ENCODE peak calls at places on chromosomes 1 and 21, in ten cellular contexts. T, H, X, L, G, B, O, K, V and J are unnamed samples.
A peak's percentile ranks its signal among the peaks of the same experiment; 100 is the strongest.

GRCh38 chr1:240385985-240386978 is 225.7 kb downstream of the GREM2 start:
- DNase-seq in L (no peak), B (no peak), H (no peak), T (no peak), G (no peak), X (peak; percentile 24), V (no peak), K (no peak), O (no peak), J (no peak)

GRCh38 chr1:73100216-73100615 is 817.9 kb upstream of the NEGR1 start:
- DNase-seq in O (no peak), V (no peak), X (no peak), B (no peak), H (no peak), L (no peak), T (no peak), G (no peak), K (no peak), J (no peak)

GRCh38 chr1:3125546-3126368 is 56.8 kb downstream of the PRDM16 start:
- DNase-seq in B (no peak), X (no peak), L (no peak), V (no peak), H (no peak), T (no peak), G (no peak), O (no peak), K (no peak), J (no peak)

GRCh38 chr1:3133671-3134070 is 64.7 kb downstream of the PRDM16 start:
- DNase-seq in G (no peak), B (no peak), X (peak; percentile 37), K (no peak), L (no peak), T (no peak), V (no peak), O (no peak), H (no peak), J (no peak)

GRCh38 chr21:26946744-26947446 is 20.0 kb downstream of the ADAMTS5 start:
- DNase-seq in G (no peak), X (no peak), T (no peak), B (no peak), K (no peak), L (no peak), H (no peak), O (no peak), V (no peak), J (no peak)

GRCh38 chr1:172134087-172134731 is 286.3 kb upstream of the C1orf105 start:
- DNase-seq in V (no peak), H (no peak), L (no peak), O (no peak), B (no peak), X (no peak), K (no peak), G (no peak), T (no peak), J (no peak)

GRCh38 chr1:210635108-210635507 is 306.4 kb downstream of the HHAT start:
- DNase-seq in X (no peak), K (no peak), T (no peak), O (no peak), L (no peak), B (no peak), H (no peak), G (no peak), V (no peak), J (no peak)

GRCh38 chr1:219387211-219387610 is 213.5 kb downstream of the LYPLAL1 start:
- DNase-seq in K (no peak), G (no peak), O (peak; percentile 49), B (no peak), T (no peak), L (no peak), X (no peak), H (no peak), V (no peak), J (no peak)

GRCh38 chr1:88434836-88435235 is 249.2 kb upstream of the PKN2 start:
- DNase-seq in B (no peak), K (no peak), G (no peak), H (no peak), L (no peak), O (no peak), V (no peak), T (no peak), X (no peak), J (no peak)

GRCh38 chr1:152413909-152414308 is at the start of gene CRNN:
- DNase-seq in L (no peak), V (no peak), T (no peak), O (no peak), K (no peak), X (no peak), B (no peak), G (no peak), H (no peak), J (no peak)

GRCh38 chr1:10760566-10761502 is 35.6 kb downstream of the CASZ1 start:
- DNase-seq in B (no peak), K (no peak), O (no peak), X (no peak), T (no peak), G (no peak), H (no peak), V (no peak), L (no peak), J (no peak)

GRCh38 chr1:162248854-162249535 is 127.7 kb downstream of the SPATA46 start:
- DNase-seq in K (no peak), G (no peak), L (no peak), H (no peak), B (no peak), V (no peak), T (no peak), X (no peak), O (no peak), J (no peak)

GRCh38 chr1:61486783-61487505 is 238.0 kb downstream of the TM2D1 start:
- DNase-seq in H (no peak), L (no peak), T (no peak), V (no peak), O (no peak), X (no peak), B (no peak), G (no peak), K (no peak), J (no peak)

GRCh38 chr1:107358611-107359342 is 217.9 kb downstream of the NTNG1 start:
- DNase-seq in V (no peak), X (no peak), H (no peak), L (peak; percentile 84), O (no peak), B (no peak), T (no peak), K (no peak), G (no peak), J (no peak)

GRCh38 chr1:15417365-15417934 is 7.8 kb downstream of the EFHD2 start:
- DNase-seq in X (peak; percentile 61), G (no peak), B (peak; percentile 76), O (no peak), V (no peak), K (no peak), L (no peak), T (peak; percentile 41), H (peak; percentile 63), J (peak; percentile 79)

GRCh38 chr1:23963617-23964234 is 4.1 kb downstream of the PNRC2 start:
- DNase-seq in H (no peak), B (no peak), K (no peak), T (no peak), O (no peak), X (no peak), V (no peak), L (no peak), G (no peak), J (no peak)

DNA sequence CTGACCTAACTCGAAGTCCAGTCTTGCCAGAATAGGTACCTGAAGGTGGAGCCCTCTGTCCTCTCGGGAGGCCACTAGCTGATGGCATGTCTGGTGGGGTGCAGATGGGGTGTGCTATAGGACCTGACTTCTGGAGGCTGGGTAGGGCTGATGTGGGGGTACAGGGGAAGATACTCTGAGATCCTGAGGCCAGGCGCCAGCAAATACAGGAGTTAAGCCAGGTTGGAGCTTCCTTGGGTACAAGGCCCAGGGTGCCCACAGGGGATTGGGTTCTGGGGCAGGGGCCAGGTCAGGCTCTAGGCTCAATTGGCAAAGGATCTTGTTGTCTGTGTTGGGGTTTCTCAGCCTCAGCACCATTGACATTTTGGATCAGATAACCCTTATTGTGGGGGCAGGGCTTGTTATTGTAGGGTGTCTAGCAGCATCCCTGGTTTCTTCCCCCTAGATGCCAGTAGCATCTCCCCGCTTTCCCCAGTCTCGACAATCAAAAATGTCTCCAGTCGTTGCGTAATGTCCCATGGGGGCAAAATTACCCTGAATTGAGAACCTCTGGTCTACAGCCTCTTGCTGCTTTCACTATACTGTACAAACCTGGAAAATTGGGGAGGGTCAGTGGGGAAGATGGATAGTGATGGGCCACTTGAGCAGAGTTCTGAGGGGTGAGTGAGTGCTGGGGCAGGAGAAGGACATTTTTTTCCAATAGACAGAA is 9.2 kb downstream of the PTPRF start:
- DNase-seq in H (no peak), K (no peak), O (no peak), L (no peak), G (no peak), X (no peak), T (no peak), B (no peak), V (no peak), J (no peak)
- H3K4me1 ChIP-seq in H (no peaks in the 10 kb centered on the region), K (no peaks in the 10 kb centered on the region), O (no peaks in the 10 kb centered on the region), L (no peaks in the 10 kb centered on the region), G (peaks cover 21% of the 10 kb centered on the region), X (peaks cover 54% of the 10 kb centered on the region), T (peaks cover 55% of the 10 kb centered on the region), B (no peaks in the 10 kb centered on the region), V (peaks cover 4% of the 10 kb centered on the region), J (no peaks in the 10 kb centered on the region)

GRCh38 chr1:50975436-50975835 is 5.4 kb downstream of the CDKN2C start:
- DNase-seq in H (no peak), B (no peak), O (no peak), X (no peak), V (no peak), K (no peak), G (no peak), L (no peak), T (no peak), J (no peak)
- H3K27ac ChIP-seq in H (no peak overlapping the region), B (no peak overlapping the region), O (no peak overlapping the region), X (no peak overlapping the region), V (no peak overlapping the region), K (no peak overlapping the region), G (peak overlapping the region; percentile 99), L (no peak overlapping the region), T (no peak overlapping the region), J (no peak overlapping the region)

GRCh38 chr1:11839727-11840705 is 7.6 kb downstream of the NPPA start:
- DNase-seq in O (no peak), X (no peak), B (no peak), K (no peak), H (no peak), G (no peak), L (no peak), V (no peak), T (no peak), J (no peak)
- H3K36me3 ChIP-seq in O (no peaks in the 10 kb centered on the region), X (no peaks in the 10 kb centered on the region), B (peaks cover 47% of the 10 kb centered on the region), K (peaks cover 98% of the 10 kb centered on the region), H (peaks cover 43% of the 10 kb centered on the region), G (peaks cover 80% of the 10 kb centered on the region), L (peaks cover 91% of the 10 kb centered on the region), V (peaks cover 59% of the 10 kb centered on the region), T (peaks cover 59% of the 10 kb centered on the region), J (peaks cover 28% of the 10 kb centered on the region)

DNA sequence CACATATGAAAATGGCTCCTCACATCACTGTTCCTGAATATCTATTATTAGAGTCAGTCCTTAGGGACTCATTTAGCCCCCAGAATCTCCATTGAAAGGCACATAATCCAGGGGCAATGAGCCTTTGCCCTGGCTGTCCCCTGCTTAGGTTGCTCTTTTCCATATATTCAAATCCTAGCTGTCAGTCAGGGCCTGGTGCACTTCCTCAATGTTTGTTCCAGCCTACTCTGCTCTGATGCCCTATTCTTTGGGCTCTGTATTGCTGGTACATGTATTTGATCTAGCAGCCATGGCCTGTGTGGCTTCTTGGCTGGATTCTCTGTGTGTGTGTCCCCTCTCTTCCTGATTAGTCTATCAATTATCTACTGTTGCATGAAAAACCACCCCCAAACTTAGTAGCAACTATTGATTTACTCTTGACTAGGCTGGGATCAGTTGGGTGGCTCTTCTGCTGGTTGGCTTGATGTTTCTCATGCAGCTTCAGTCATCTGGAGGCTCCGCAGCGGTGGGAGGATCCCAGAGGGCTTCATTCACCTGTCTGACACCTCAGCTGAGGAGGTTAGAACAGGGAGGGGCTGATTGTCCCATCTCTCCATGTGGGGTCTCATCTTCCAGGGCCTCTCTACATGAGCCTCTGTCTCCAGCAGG is 107.5 kb downstream of the DTL start:
- DNase-seq in K (no peak), B (no peak), O (no peak), L (no peak), V (no peak), T (no peak), G (no peak), H (no peak), X (no peak), J (no peak)
- H3K4me1 ChIP-seq in K (no peaks in the 10 kb centered on the region), B (no peaks in the 10 kb centered on the region), O (no peaks in the 10 kb centered on the region), L (no peaks in the 10 kb centered on the region), V (peaks cover 8% of the 10 kb centered on the region), T (no peaks in the 10 kb centered on the region), G (peaks cover 12% of the 10 kb centered on the region), H (no peaks in the 10 kb centered on the region), X (no peaks in the 10 kb centered on the region), J (no peaks in the 10 kb centered on the region)